ENCODE peak calls at places on chromosomes 2 and 18, in ten cellular contexts. One of them, this sample, is unnamed.

GRCh38 chr2:127674241-127675209 is 805 bp downstream of the LIMS2 start:
- DNase-seq in IMR-90: no peak
- DNase-seq in PC-9: no peak
- DNase-seq in A549: peak
- DNase-seq in PC-3: peak
- DNase-seq in H9: peak
- DNase-seq in fibroblast of lung: no peak
- DNase-seq in SK-N-SH: peak
- DNase-seq in mammary epithelial cell: no peak
- DNase-seq in endothelial cell of umbilical vein: no peak
- DNase-seq in this sample: no peak

GRCh38 chr2:167987558-167987957 is 259.8 kb downstream of the STK39 start:
- DNase-seq in IMR-90: no peak
- DNase-seq in PC-9: no peak
- DNase-seq in A549: no peak
- DNase-seq in PC-3: no peak
- DNase-seq in H9: no peak
- DNase-seq in fibroblast of lung: no peak
- DNase-seq in SK-N-SH: no peak
- DNase-seq in mammary epithelial cell: no peak
- DNase-seq in endothelial cell of umbilical vein: no peak
- DNase-seq in this sample: no peak

GRCh38 chr2:26585100-26585499 is 56.1 kb downstream of the CIB4 start:
- DNase-seq in IMR-90: no peak
- DNase-seq in PC-9: no peak
- DNase-seq in A549: no peak
- DNase-seq in PC-3: no peak
- DNase-seq in H9: peak
- DNase-seq in fibroblast of lung: no peak
- DNase-seq in SK-N-SH: peak
- DNase-seq in mammary epithelial cell: no peak
- DNase-seq in endothelial cell of umbilical vein: no peak
- DNase-seq in this sample: no peak

GRCh38 chr2:85589982-85590791 is 5.4 kb upstream of the RNF181 start:
- DNase-seq in IMR-90: peak
- DNase-seq in PC-9: no peak
- DNase-seq in A549: no peak
- DNase-seq in PC-3: peak
- DNase-seq in H9: no peak
- DNase-seq in fibroblast of lung: peak
- DNase-seq in SK-N-SH: no peak
- DNase-seq in mammary epithelial cell: peak
- DNase-seq in endothelial cell of umbilical vein: peak
- DNase-seq in this sample: no peak

GRCh38 chr2:26344581-26345283 is 1.2 kb upstream of the SELENOI start:
- DNase-seq in IMR-90: peak
- DNase-seq in PC-9: peak
- DNase-seq in A549: no peak
- DNase-seq in PC-3: peak
- DNase-seq in H9: peak
- DNase-seq in fibroblast of lung: peak
- DNase-seq in SK-N-SH: no peak
- DNase-seq in mammary epithelial cell: peak
- DNase-seq in endothelial cell of umbilical vein: peak
- DNase-seq in this sample: peak

GRCh38 chr2:20185176-20186022 is 39.5 kb downstream of the SDC1 start:
- DNase-seq in IMR-90: peak
- DNase-seq in PC-9: peak
- DNase-seq in A549: no peak
- DNase-seq in PC-3: peak
- DNase-seq in H9: no peak
- DNase-seq in fibroblast of lung: peak
- DNase-seq in SK-N-SH: no peak
- DNase-seq in mammary epithelial cell: no peak
- DNase-seq in endothelial cell of umbilical vein: peak
- DNase-seq in this sample: no peak

GRCh38 chr2:254231-254630 is 9.6 kb downstream of the SH3YL1 start:
- DNase-seq in IMR-90: no peak
- DNase-seq in PC-9: no peak
- DNase-seq in A549: no peak
- DNase-seq in PC-3: no peak
- DNase-seq in H9: no peak
- DNase-seq in fibroblast of lung: no peak
- DNase-seq in SK-N-SH: no peak
- DNase-seq in mammary epithelial cell: no peak
- DNase-seq in endothelial cell of umbilical vein: no peak
- DNase-seq in this sample: no peak

GRCh38 chr2:96664366-96664765 is 21.8 kb downstream of the FER1L5 start:
- DNase-seq in IMR-90: no peak
- DNase-seq in PC-9: no peak
- DNase-seq in A549: no peak
- DNase-seq in PC-3: no peak
- DNase-seq in H9: no peak
- DNase-seq in fibroblast of lung: peak
- DNase-seq in SK-N-SH: no peak
- DNase-seq in mammary epithelial cell: no peak
- DNase-seq in endothelial cell of umbilical vein: no peak
- DNase-seq in this sample: no peak

GRCh38 chr2:176122633-176123482 is at the start of gene HOXD9:
- DNase-seq in IMR-90: no peak
- DNase-seq in PC-9: no peak
- DNase-seq in A549: no peak
- DNase-seq in PC-3: no peak
- DNase-seq in H9: peak
- DNase-seq in fibroblast of lung: no peak
- DNase-seq in SK-N-SH: peak
- DNase-seq in mammary epithelial cell: no peak
- DNase-seq in endothelial cell of umbilical vein: peak
- DNase-seq in this sample: no peak

GRCh38 chr2:174051741-174052638 is 86.8 kb upstream of the SP3 start:
- DNase-seq in IMR-90: peak
- DNase-seq in PC-9: peak
- DNase-seq in A549: peak
- DNase-seq in PC-3: peak
- DNase-seq in H9: peak
- DNase-seq in fibroblast of lung: peak
- DNase-seq in SK-N-SH: peak
- DNase-seq in mammary epithelial cell: peak
- DNase-seq in endothelial cell of umbilical vein: no peak
- DNase-seq in this sample: peak

GRCh38 chr2:171271380-171271779 is 110.7 kb upstream of the TLK1 start:
- DNase-seq in IMR-90: no peak
- DNase-seq in PC-9: peak
- DNase-seq in A549: no peak
- DNase-seq in PC-3: peak
- DNase-seq in H9: no peak
- DNase-seq in fibroblast of lung: no peak
- DNase-seq in SK-N-SH: no peak
- DNase-seq in mammary epithelial cell: no peak
- DNase-seq in endothelial cell of umbilical vein: no peak
- DNase-seq in this sample: no peak
- H3K4me2 ChIP-seq in IMR-90: no peak
- H3K4me2 ChIP-seq in PC-9: peak
- H3K4me2 ChIP-seq in A549: peak
- H3K4me2 ChIP-seq in PC-3: peak
- H3K4me2 ChIP-seq in H9: no peak
- H3K4me2 ChIP-seq in fibroblast of lung: no peak
- H3K4me2 ChIP-seq in SK-N-SH: no peak
- H3K4me2 ChIP-seq in mammary epithelial cell: peak
- H3K4me2 ChIP-seq in endothelial cell of umbilical vein: no peak
- H3K4me2 ChIP-seq in this sample: no peak

DNA sequence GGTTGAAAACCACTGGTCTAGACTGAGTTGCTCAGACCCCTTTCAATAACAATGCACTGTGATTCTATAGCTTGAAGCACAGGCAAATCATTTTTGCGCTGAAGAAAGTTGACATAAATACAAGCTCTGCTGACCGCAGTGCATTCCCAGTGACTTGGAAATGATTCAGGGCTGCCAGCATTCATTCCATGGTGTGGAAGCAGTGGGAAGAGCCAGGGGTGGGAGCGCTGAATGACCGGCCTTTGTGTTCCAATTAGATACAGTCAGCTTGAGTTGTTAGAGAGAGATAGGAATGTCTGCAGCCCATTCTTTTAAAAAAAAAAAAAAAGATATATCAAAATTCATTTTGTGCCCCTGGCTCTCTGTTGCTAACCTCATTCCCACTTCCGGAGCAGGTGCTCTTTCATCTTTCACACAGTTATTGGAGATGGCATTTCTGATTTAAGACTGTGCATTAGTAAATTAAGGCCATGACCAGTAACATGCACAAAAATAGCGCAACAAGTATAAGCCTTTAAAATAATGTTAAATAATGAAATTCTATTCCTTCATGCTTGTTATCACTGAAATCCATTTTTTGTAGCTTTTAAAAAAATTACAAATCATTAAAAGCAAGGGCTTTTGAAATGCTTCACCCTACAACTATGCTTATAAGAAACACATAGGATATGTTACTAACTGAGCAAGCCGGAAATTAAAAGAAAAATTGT is 59.4 kb upstream of the CTLA4 start:
- DNase-seq in IMR-90: peak
- DNase-seq in PC-9: peak
- DNase-seq in A549: no peak
- DNase-seq in PC-3: peak
- DNase-seq in H9: no peak
- DNase-seq in fibroblast of lung: peak
- DNase-seq in SK-N-SH: no peak
- DNase-seq in mammary epithelial cell: peak
- DNase-seq in endothelial cell of umbilical vein: peak
- DNase-seq in this sample: no peak
- H3K4me2 ChIP-seq in IMR-90: peak
- H3K4me2 ChIP-seq in PC-9: no peak
- H3K4me2 ChIP-seq in A549: no peak
- H3K4me2 ChIP-seq in PC-3: no peak
- H3K4me2 ChIP-seq in H9: no peak
- H3K4me2 ChIP-seq in fibroblast of lung: peak
- H3K4me2 ChIP-seq in SK-N-SH: peak
- H3K4me2 ChIP-seq in mammary epithelial cell: peak
- H3K4me2 ChIP-seq in endothelial cell of umbilical vein: peak
- H3K4me2 ChIP-seq in this sample: no peak

GRCh38 chr2:149781263-149781808 is 193.8 kb upstream of the MMADHC start:
- DNase-seq in IMR-90: no peak
- DNase-seq in PC-9: no peak
- DNase-seq in A549: no peak
- DNase-seq in PC-3: no peak
- DNase-seq in H9: no peak
- DNase-seq in fibroblast of lung: no peak
- DNase-seq in SK-N-SH: no peak
- DNase-seq in mammary epithelial cell: peak
- DNase-seq in endothelial cell of umbilical vein: no peak
- DNase-seq in this sample: no peak

GRCh38 chr2:149782566-149782965 is 195.0 kb upstream of the MMADHC start:
- DNase-seq in IMR-90: peak
- DNase-seq in PC-9: no peak
- DNase-seq in A549: no peak
- DNase-seq in PC-3: no peak
- DNase-seq in H9: no peak
- DNase-seq in fibroblast of lung: no peak
- DNase-seq in SK-N-SH: no peak
- DNase-seq in mammary epithelial cell: no peak
- DNase-seq in endothelial cell of umbilical vein: no peak
- DNase-seq in this sample: no peak

GRCh38 chr2:149783284-149783683 is 195.7 kb upstream of the MMADHC start:
- DNase-seq in IMR-90: no peak
- DNase-seq in PC-9: no peak
- DNase-seq in A549: no peak
- DNase-seq in PC-3: no peak
- DNase-seq in H9: no peak
- DNase-seq in fibroblast of lung: no peak
- DNase-seq in SK-N-SH: no peak
- DNase-seq in mammary epithelial cell: no peak
- DNase-seq in endothelial cell of umbilical vein: no peak
- DNase-seq in this sample: no peak

GRCh38 chr2:149787206-149787605 is 199.6 kb upstream of the MMADHC start:
- DNase-seq in IMR-90: no peak
- DNase-seq in PC-9: no peak
- DNase-seq in A549: no peak
- DNase-seq in PC-3: no peak
- DNase-seq in H9: no peak
- DNase-seq in fibroblast of lung: no peak
- DNase-seq in SK-N-SH: no peak
- DNase-seq in mammary epithelial cell: peak
- DNase-seq in endothelial cell of umbilical vein: no peak
- DNase-seq in this sample: no peak
- H3K4me2 ChIP-seq in IMR-90: no peak
- H3K4me2 ChIP-seq in PC-9: no peak
- H3K4me2 ChIP-seq in A549: no peak
- H3K4me2 ChIP-seq in PC-3: no peak
- H3K4me2 ChIP-seq in H9: no peak
- H3K4me2 ChIP-seq in fibroblast of lung: no peak
- H3K4me2 ChIP-seq in SK-N-SH: no peak
- H3K4me2 ChIP-seq in mammary epithelial cell: no peak
- H3K4me2 ChIP-seq in endothelial cell of umbilical vein: no peak
- H3K4me2 ChIP-seq in this sample: no peak

DNA sequence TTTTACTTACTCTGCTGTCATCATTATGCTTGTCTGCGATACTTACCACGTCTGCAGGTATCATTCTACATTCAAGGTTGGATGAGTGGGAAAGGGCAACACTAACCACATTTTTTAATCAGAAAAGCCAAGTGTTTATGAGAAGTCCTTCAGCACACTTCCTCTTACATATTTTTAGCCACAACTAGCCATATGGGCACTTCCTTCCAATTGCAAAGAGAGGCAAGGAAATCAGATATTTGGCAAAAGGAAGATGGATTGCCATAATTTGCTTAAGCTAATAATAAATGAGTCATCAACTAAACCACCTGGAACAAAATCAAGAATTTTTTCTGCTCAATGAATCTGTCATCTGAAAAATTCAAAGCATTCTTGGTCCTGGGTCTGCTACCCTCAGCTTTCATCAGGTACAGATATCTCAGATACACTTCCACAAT is 16.7 kb upstream of the MRO start:
- DNase-seq in IMR-90: peak
- DNase-seq in PC-9: no peak
- DNase-seq in A549: no peak
- DNase-seq in PC-3: peak
- DNase-seq in H9: no peak
- DNase-seq in fibroblast of lung: peak
- DNase-seq in SK-N-SH: no peak
- DNase-seq in mammary epithelial cell: peak
- DNase-seq in endothelial cell of umbilical vein: peak
- DNase-seq in this sample: no peak
- H3K4me2 ChIP-seq in IMR-90: no peak
- H3K4me2 ChIP-seq in PC-9: peak
- H3K4me2 ChIP-seq in A549: peak
- H3K4me2 ChIP-seq in PC-3: peak
- H3K4me2 ChIP-seq in H9: no peak
- H3K4me2 ChIP-seq in fibroblast of lung: peak
- H3K4me2 ChIP-seq in SK-N-SH: no peak
- H3K4me2 ChIP-seq in mammary epithelial cell: peak
- H3K4me2 ChIP-seq in endothelial cell of umbilical vein: peak
- H3K4me2 ChIP-seq in this sample: no peak

DNA sequence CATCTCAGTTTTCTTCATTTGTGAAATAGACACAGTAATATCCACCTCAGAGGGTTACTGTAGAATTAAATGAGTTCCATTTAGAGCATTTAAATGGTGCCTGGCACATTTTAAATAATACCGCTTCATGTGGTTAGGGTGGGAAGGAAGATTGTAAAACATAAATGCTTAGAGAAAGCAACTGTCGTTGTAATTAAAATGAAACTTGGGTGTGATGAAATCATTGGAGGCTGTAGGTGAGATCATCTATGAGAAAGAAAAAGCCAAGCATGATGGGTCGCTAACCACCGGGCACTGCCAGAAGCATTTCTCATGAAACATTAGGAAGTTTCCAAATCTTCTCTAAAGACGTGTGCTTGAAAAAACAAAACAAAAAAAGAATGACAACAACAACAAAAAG is 8.2 kb upstream of the SLC39A10 start:
- DNase-seq in IMR-90: no peak
- DNase-seq in PC-9: no peak
- DNase-seq in A549: no peak
- DNase-seq in PC-3: no peak
- DNase-seq in H9: no peak
- DNase-seq in fibroblast of lung: no peak
- DNase-seq in SK-N-SH: no peak
- DNase-seq in mammary epithelial cell: peak
- DNase-seq in endothelial cell of umbilical vein: no peak
- DNase-seq in this sample: no peak
- H3K4me2 ChIP-seq in IMR-90: no peak
- H3K4me2 ChIP-seq in PC-9: no peak
- H3K4me2 ChIP-seq in A549: no peak
- H3K4me2 ChIP-seq in PC-3: no peak
- H3K4me2 ChIP-seq in H9: no peak
- H3K4me2 ChIP-seq in fibroblast of lung: no peak
- H3K4me2 ChIP-seq in SK-N-SH: no peak
- H3K4me2 ChIP-seq in mammary epithelial cell: no peak
- H3K4me2 ChIP-seq in endothelial cell of umbilical vein: no peak
- H3K4me2 ChIP-seq in this sample: no peak